ENCODE peak calls at places on chromosomes 7 and 10, in seven cellular contexts. One of them, this sample, is unnamed.

GRCh38 chr10:131089861-131090260 is 221.7 kb downstream of the TCERG1L start:
- DNase-seq in heart right ventricle: no peak
- DNase-seq in pancreas: no peak
- DNase-seq in endothelial cell of umbilical vein: no peak
- DNase-seq in right lobe of liver: no peak
- DNase-seq in heart left ventricle: no peak
- DNase-seq in MM.1S: no peak
- DNase-seq in this sample: no peak

GRCh38 chr7:46786221-46786951 is 795.5 kb downstream of the TNS3 start:
- DNase-seq in heart right ventricle: no peak
- DNase-seq in pancreas: no peak
- DNase-seq in endothelial cell of umbilical vein: no peak
- DNase-seq in right lobe of liver: no peak
- DNase-seq in heart left ventricle: no peak
- DNase-seq in MM.1S: no peak
- DNase-seq in this sample: no peak

GRCh38 chr10:61981460-61981859 is 80.0 kb downstream of the ARID5B start:
- DNase-seq in heart right ventricle: no peak
- DNase-seq in pancreas: no peak
- DNase-seq in endothelial cell of umbilical vein: no peak
- DNase-seq in right lobe of liver: no peak
- DNase-seq in heart left ventricle: no peak
- DNase-seq in MM.1S: no peak
- DNase-seq in this sample: no peak

GRCh38 chr7:129831424-129832058 is 121.2 kb downstream of the UBE2H start:
- DNase-seq in heart right ventricle: no peak
- DNase-seq in pancreas: no peak
- DNase-seq in endothelial cell of umbilical vein: peak
- DNase-seq in right lobe of liver: no peak
- DNase-seq in heart left ventricle: peak
- DNase-seq in MM.1S: no peak
- DNase-seq in this sample: no peak

GRCh38 chr7:98323597-98324322 is 42.3 kb downstream of the BRI3 start:
- DNase-seq in heart right ventricle: no peak
- DNase-seq in pancreas: no peak
- DNase-seq in endothelial cell of umbilical vein: no peak
- DNase-seq in right lobe of liver: no peak
- DNase-seq in heart left ventricle: no peak
- DNase-seq in MM.1S: no peak
- DNase-seq in this sample: no peak

GRCh38 chr10:117240105-117240729 is 697 bp upstream of the SLC18A2 start:
- DNase-seq in heart right ventricle: no peak
- DNase-seq in pancreas: no peak
- DNase-seq in endothelial cell of umbilical vein: no peak
- DNase-seq in right lobe of liver: no peak
- DNase-seq in heart left ventricle: no peak
- DNase-seq in MM.1S: no peak
- DNase-seq in this sample: no peak

GRCh38 chr7:73900286-73900685 is 39.3 kb downstream of the TMEM270 start:
- DNase-seq in heart right ventricle: no peak
- DNase-seq in pancreas: no peak
- DNase-seq in endothelial cell of umbilical vein: no peak
- DNase-seq in right lobe of liver: no peak
- DNase-seq in heart left ventricle: no peak
- DNase-seq in MM.1S: no peak
- DNase-seq in this sample: no peak

GRCh38 chr7:64872809-64873500 is 30.1 kb upstream of the ZNF273 start:
- DNase-seq in heart right ventricle: no peak
- DNase-seq in pancreas: no peak
- DNase-seq in endothelial cell of umbilical vein: no peak
- DNase-seq in right lobe of liver: no peak
- DNase-seq in heart left ventricle: no peak
- DNase-seq in MM.1S: no peak
- DNase-seq in this sample: no peak

GRCh38 chr10:53260213-53260612 is 487.6 kb upstream of the MBL2 start:
- DNase-seq in heart right ventricle: no peak
- DNase-seq in pancreas: no peak
- DNase-seq in endothelial cell of umbilical vein: no peak
- DNase-seq in right lobe of liver: no peak
- DNase-seq in heart left ventricle: no peak
- DNase-seq in MM.1S: no peak
- DNase-seq in this sample: no peak

GRCh38 chr10:60099998-60100747 is 193.8 kb upstream of the CCDC6 start:
- DNase-seq in heart right ventricle: no peak
- DNase-seq in pancreas: no peak
- DNase-seq in endothelial cell of umbilical vein: peak
- DNase-seq in right lobe of liver: no peak
- DNase-seq in heart left ventricle: no peak
- DNase-seq in MM.1S: peak
- DNase-seq in this sample: no peak

GRCh38 chr10:71966046-71967004 is 2.1 kb downstream of the CHST3 start:
- DNase-seq in heart right ventricle: no peak
- DNase-seq in pancreas: no peak
- DNase-seq in endothelial cell of umbilical vein: no peak
- DNase-seq in right lobe of liver: no peak
- DNase-seq in heart left ventricle: no peak
- DNase-seq in MM.1S: no peak
- DNase-seq in this sample: peak

GRCh38 chr7:124322561-124322960 is 289.7 kb upstream of the TMEM229A start:
- DNase-seq in heart right ventricle: no peak
- DNase-seq in pancreas: no peak
- DNase-seq in endothelial cell of umbilical vein: no peak
- DNase-seq in right lobe of liver: no peak
- DNase-seq in heart left ventricle: no peak
- DNase-seq in MM.1S: no peak
- DNase-seq in this sample: no peak

GRCh38 chr10:79404231-79404609 is 41.2 kb downstream of the ZCCHC24 start:
- DNase-seq in heart right ventricle: peak
- DNase-seq in pancreas: no peak
- DNase-seq in endothelial cell of umbilical vein: peak
- DNase-seq in right lobe of liver: peak
- DNase-seq in heart left ventricle: peak
- DNase-seq in MM.1S: no peak
- DNase-seq in this sample: peak

GRCh38 chr7:87058739-87059524 is 522 bp downstream of the ELAPOR2 start:
- DNase-seq in heart right ventricle: peak
- DNase-seq in pancreas: peak
- DNase-seq in endothelial cell of umbilical vein: peak
- DNase-seq in right lobe of liver: no peak
- DNase-seq in heart left ventricle: no peak
- DNase-seq in MM.1S: peak
- DNase-seq in this sample: peak

GRCh38 chr10:82496114-82496513 is 621.1 kb downstream of the NRG3 start:
- DNase-seq in heart right ventricle: no peak
- DNase-seq in pancreas: no peak
- DNase-seq in endothelial cell of umbilical vein: no peak
- DNase-seq in right lobe of liver: no peak
- DNase-seq in heart left ventricle: no peak
- DNase-seq in MM.1S: no peak
- DNase-seq in this sample: no peak

GRCh38 chr7:31134246-31135188 is 82.4 kb downstream of the ADCYAP1R1 start:
- DNase-seq in heart right ventricle: peak
- DNase-seq in pancreas: peak
- DNase-seq in endothelial cell of umbilical vein: peak
- DNase-seq in right lobe of liver: peak
- DNase-seq in heart left ventricle: peak
- DNase-seq in MM.1S: peak
- DNase-seq in this sample: peak

GRCh38 chr10:110706690-110707098 is 62.6 kb downstream of the RBM20 start:
- DNase-seq in heart right ventricle: no peak
- DNase-seq in pancreas: no peak
- DNase-seq in endothelial cell of umbilical vein: no peak
- DNase-seq in right lobe of liver: no peak
- DNase-seq in heart left ventricle: no peak
- DNase-seq in MM.1S: no peak
- DNase-seq in this sample: no peak

GRCh38 chr10:45461034-45461433 is 87.0 kb downstream of the ALOX5 start:
- DNase-seq in heart right ventricle: no peak
- DNase-seq in pancreas: no peak
- DNase-seq in endothelial cell of umbilical vein: no peak
- DNase-seq in right lobe of liver: no peak
- DNase-seq in heart left ventricle: no peak
- DNase-seq in MM.1S: peak
- DNase-seq in this sample: no peak

GRCh38 chr7:30880090-30880704 is 31.5 kb upstream of the AQP1 start:
- DNase-seq in heart right ventricle: no peak
- DNase-seq in pancreas: no peak
- DNase-seq in endothelial cell of umbilical vein: no peak
- DNase-seq in right lobe of liver: no peak
- DNase-seq in heart left ventricle: no peak
- DNase-seq in MM.1S: no peak
- DNase-seq in this sample: no peak

GRCh38 chr7:100509213-100509612 is 25.5 kb downstream of the NYAP1 start:
- DNase-seq in heart right ventricle: no peak
- DNase-seq in pancreas: peak
- DNase-seq in endothelial cell of umbilical vein: no peak
- DNase-seq in right lobe of liver: no peak
- DNase-seq in heart left ventricle: no peak
- DNase-seq in MM.1S: no peak
- DNase-seq in this sample: peak

GRCh38 chr10:72277340-72277995 is 3.7 kb downstream of the DDIT4 start:
- DNase-seq in heart right ventricle: no peak
- DNase-seq in pancreas: no peak
- DNase-seq in endothelial cell of umbilical vein: no peak
- DNase-seq in right lobe of liver: no peak
- DNase-seq in heart left ventricle: no peak
- DNase-seq in MM.1S: no peak
- DNase-seq in this sample: no peak

GRCh38 chr10:16809074-16809718 is 8.0 kb downstream of the RSU1 start:
- DNase-seq in heart right ventricle: peak
- DNase-seq in pancreas: no peak
- DNase-seq in endothelial cell of umbilical vein: peak
- DNase-seq in right lobe of liver: no peak
- DNase-seq in heart left ventricle: peak
- DNase-seq in MM.1S: peak
- DNase-seq in this sample: no peak

GRCh38 chr7:36131026-36131425 is 22.0 kb upstream of the EEPD1 start:
- DNase-seq in heart right ventricle: no peak
- DNase-seq in pancreas: no peak
- DNase-seq in endothelial cell of umbilical vein: no peak
- DNase-seq in right lobe of liver: no peak
- DNase-seq in heart left ventricle: no peak
- DNase-seq in MM.1S: no peak
- DNase-seq in this sample: no peak
- H3K27ac ChIP-seq in heart right ventricle: no peak
- H3K27ac ChIP-seq in pancreas: no peak
- H3K27ac ChIP-seq in endothelial cell of umbilical vein: no peak
- H3K27ac ChIP-seq in right lobe of liver: no peak
- H3K27ac ChIP-seq in heart left ventricle: no peak
- H3K27ac ChIP-seq in MM.1S: no peak
- H3K27ac ChIP-seq in this sample: no peak

GRCh38 chr10:103472005-103472404 is 7.0 kb downstream of the CALHM3 start:
- DNase-seq in heart right ventricle: no peak
- DNase-seq in pancreas: no peak
- DNase-seq in endothelial cell of umbilical vein: no peak
- DNase-seq in right lobe of liver: no peak
- DNase-seq in heart left ventricle: no peak
- DNase-seq in MM.1S: peak
- DNase-seq in this sample: no peak
- H3K27ac ChIP-seq in heart right ventricle: no peak
- H3K27ac ChIP-seq in pancreas: no peak
- H3K27ac ChIP-seq in endothelial cell of umbilical vein: no peak
- H3K27ac ChIP-seq in right lobe of liver: no peak
- H3K27ac ChIP-seq in heart left ventricle: peak
- H3K27ac ChIP-seq in MM.1S: peak
- H3K27ac ChIP-seq in this sample: peak

GRCh38 chr10:69851306-69851705 is 49.6 kb downstream of the COL13A1 start:
- DNase-seq in heart right ventricle: no peak
- DNase-seq in pancreas: no peak
- DNase-seq in endothelial cell of umbilical vein: no peak
- DNase-seq in right lobe of liver: no peak
- DNase-seq in heart left ventricle: no peak
- DNase-seq in MM.1S: no peak
- DNase-seq in this sample: no peak
- H3K27ac ChIP-seq in heart right ventricle: no peak
- H3K27ac ChIP-seq in pancreas: no peak
- H3K27ac ChIP-seq in endothelial cell of umbilical vein: no peak
- H3K27ac ChIP-seq in right lobe of liver: no peak
- H3K27ac ChIP-seq in heart left ventricle: no peak
- H3K27ac ChIP-seq in MM.1S: no peak
- H3K27ac ChIP-seq in this sample: no peak

GRCh38 chr7:134996097-134996550 is 9.8 kb downstream of the AGBL3 start:
- DNase-seq in heart right ventricle: no peak
- DNase-seq in pancreas: no peak
- DNase-seq in endothelial cell of umbilical vein: no peak
- DNase-seq in right lobe of liver: no peak
- DNase-seq in heart left ventricle: no peak
- DNase-seq in MM.1S: peak
- DNase-seq in this sample: no peak
- H3K27ac ChIP-seq in heart right ventricle: no peak
- H3K27ac ChIP-seq in pancreas: peak
- H3K27ac ChIP-seq in endothelial cell of umbilical vein: no peak
- H3K27ac ChIP-seq in right lobe of liver: peak
- H3K27ac ChIP-seq in heart left ventricle: peak
- H3K27ac ChIP-seq in MM.1S: peak
- H3K27ac ChIP-seq in this sample: no peak

GRCh38 chr7:157966490-157966889 is 621.1 kb downstream of the PTPRN2 start:
- DNase-seq in heart right ventricle: no peak
- DNase-seq in pancreas: no peak
- DNase-seq in endothelial cell of umbilical vein: no peak
- DNase-seq in right lobe of liver: no peak
- DNase-seq in heart left ventricle: no peak
- DNase-seq in MM.1S: no peak
- DNase-seq in this sample: no peak
- H3K27ac ChIP-seq in heart right ventricle: no peak
- H3K27ac ChIP-seq in pancreas: no peak
- H3K27ac ChIP-seq in endothelial cell of umbilical vein: no peak
- H3K27ac ChIP-seq in right lobe of liver: no peak
- H3K27ac ChIP-seq in heart left ventricle: no peak
- H3K27ac ChIP-seq in MM.1S: no peak
- H3K27ac ChIP-seq in this sample: no peak